ENCODE peak calls at places on chromosomes 11 and 22, in six cellular contexts. One of them, this sample, is unnamed.

GRCh38 chr11:33021937-33022336 is 6.3 kb downstream of the DEPDC7 start:
- DNase-seq in NCI-H1092: no peak
- DNase-seq in Calu3: no peak
- DNase-seq in RWPE1: no peak
- DNase-seq in HEK293T: no peak
- DNase-seq in AG09319: no peak
- DNase-seq in this sample: no peak

GRCh38 chr11:128530119-128531091 is 57.0 kb downstream of the ETS1 start:
- DNase-seq in NCI-H1092: no peak
- DNase-seq in Calu3: no peak
- DNase-seq in RWPE1: peak
- DNase-seq in HEK293T: no peak
- DNase-seq in AG09319: peak
- DNase-seq in this sample: no peak

GRCh38 chr22:21652547-21653545 is 10.7 kb downstream of the SDF2L1 start:
- DNase-seq in NCI-H1092: no peak
- DNase-seq in Calu3: no peak
- DNase-seq in RWPE1: no peak
- DNase-seq in HEK293T: no peak
- DNase-seq in AG09319: no peak
- DNase-seq in this sample: no peak

GRCh38 chr22:40965936-40966557 is 14.9 kb downstream of the RBX1 start:
- DNase-seq in NCI-H1092: no peak
- DNase-seq in Calu3: no peak
- DNase-seq in RWPE1: no peak
- DNase-seq in HEK293T: no peak
- DNase-seq in AG09319: no peak
- DNase-seq in this sample: no peak

GRCh38 chr22:36220457-36220921 is 18.8 kb downstream of the APOL2 start:
- DNase-seq in NCI-H1092: no peak
- DNase-seq in Calu3: no peak
- DNase-seq in RWPE1: no peak
- DNase-seq in HEK293T: no peak
- DNase-seq in AG09319: no peak
- DNase-seq in this sample: peak

GRCh38 chr22:43481528-43482309 is 69.9 kb downstream of the MPPED1 start:
- DNase-seq in NCI-H1092: no peak
- DNase-seq in Calu3: no peak
- DNase-seq in RWPE1: no peak
- DNase-seq in HEK293T: no peak
- DNase-seq in AG09319: no peak
- DNase-seq in this sample: no peak

GRCh38 chr11:34650528-34650927 is 29.6 kb downstream of the EHF start:
- DNase-seq in NCI-H1092: no peak
- DNase-seq in Calu3: no peak
- DNase-seq in RWPE1: no peak
- DNase-seq in HEK293T: no peak
- DNase-seq in AG09319: no peak
- DNase-seq in this sample: no peak

GRCh38 chr22:33860386-33860785 is 59.9 kb downstream of the LARGE1 start:
- DNase-seq in NCI-H1092: no peak
- DNase-seq in Calu3: no peak
- DNase-seq in RWPE1: no peak
- DNase-seq in HEK293T: no peak
- DNase-seq in AG09319: no peak
- DNase-seq in this sample: no peak

GRCh38 chr11:67264886-67265632 is 1.2 kb upstream of the GRK2 start:
- DNase-seq in NCI-H1092: no peak
- DNase-seq in Calu3: no peak
- DNase-seq in RWPE1: peak
- DNase-seq in HEK293T: no peak
- DNase-seq in AG09319: no peak
- DNase-seq in this sample: no peak

GRCh38 chr11:16795146-16795545 is 56.7 kb downstream of the C11orf58 start:
- DNase-seq in NCI-H1092: no peak
- DNase-seq in Calu3: no peak
- DNase-seq in RWPE1: no peak
- DNase-seq in HEK293T: no peak
- DNase-seq in AG09319: no peak
- DNase-seq in this sample: no peak

GRCh38 chr11:130831506-130832385 is 84.5 kb downstream of the SNX19 start:
- DNase-seq in NCI-H1092: no peak
- DNase-seq in Calu3: no peak
- DNase-seq in RWPE1: peak
- DNase-seq in HEK293T: no peak
- DNase-seq in AG09319: peak
- DNase-seq in this sample: no peak

This sample was measured in H9.